ENCODE peak calls at places on chromosome 11, in five cellular contexts. One of them, this sample, is unnamed.

GRCh38 chr11:44456544-44457270 is 108.8 kb upstream of the CD82 start:
- DNase-seq in NCI-H2029: no peak
- DNase-seq in AG09309: no peak
- DNase-seq in NCI-H460: peak; percentile 18
- DNase-seq in astrocyte of the spinal cord: no peak
- DNase-seq in this sample: no peak

GRCh38 chr11:70397983-70398833 is at the start of gene CTTN:
- DNase-seq in NCI-H2029: peak; percentile 79
- DNase-seq in AG09309: no peak
- DNase-seq in astrocyte of the spinal cord: peak; percentile 88
- DNase-seq in NCI-H460: peak; percentile 63
- DNase-seq in this sample: peak; percentile 74

GRCh38 chr11:113506893-113507292 is 31.7 kb upstream of the DRD2 start:
- DNase-seq in NCI-H460: no peak
- DNase-seq in AG09309: no peak
- DNase-seq in NCI-H2029: no peak
- DNase-seq in astrocyte of the spinal cord: no peak
- DNase-seq in this sample: no peak

GRCh38 chr11:77101043-77101537 is 1.6 kb upstream of the OMP start:
- DNase-seq in AG09309: no peak
- DNase-seq in NCI-H460: peak; percentile 8
- DNase-seq in NCI-H2029: no peak
- DNase-seq in astrocyte of the spinal cord: peak; percentile 20
- DNase-seq in this sample: no peak

GRCh38 chr11:132312161-132312560 is 941.7 kb downstream of the NTM start:
- DNase-seq in astrocyte of the spinal cord: peak; percentile 82
- DNase-seq in AG09309: peak; percentile 4
- DNase-seq in NCI-H460: no peak
- DNase-seq in NCI-H2029: no peak
- DNase-seq in this sample: no peak

GRCh38 chr11:71222318-71223080 is 29.9 kb downstream of the SHANK2 start:
- DNase-seq in NCI-H460: no peak
- DNase-seq in astrocyte of the spinal cord: no peak
- DNase-seq in NCI-H2029: no peak
- DNase-seq in AG09309: no peak
- DNase-seq in this sample: no peak

GRCh38 chr11:23944939-23945338 is 551.9 kb upstream of the LUZP2 start:
- DNase-seq in AG09309: no peak
- DNase-seq in astrocyte of the spinal cord: no peak
- DNase-seq in NCI-H460: no peak
- DNase-seq in NCI-H2029: no peak
- DNase-seq in this sample: no peak

GRCh38 chr11:35649984-35650383 is 12.6 kb upstream of the TRIM44 start:
- DNase-seq in NCI-H2029: no peak
- DNase-seq in AG09309: peak; percentile 37
- DNase-seq in astrocyte of the spinal cord: peak; percentile 34
- DNase-seq in NCI-H460: no peak
- DNase-seq in this sample: no peak

GRCh38 chr11:13366266-13367026 is 88.9 kb downstream of the BMAL1 start:
- DNase-seq in NCI-H460: no peak
- DNase-seq in NCI-H2029: no peak
- DNase-seq in AG09309: no peak
- DNase-seq in astrocyte of the spinal cord: no peak
- DNase-seq in this sample: no peak

GRCh38 chr11:115324569-115325432 is 179.4 kb downstream of the CADM1 start:
- DNase-seq in astrocyte of the spinal cord: peak; percentile 71
- DNase-seq in NCI-H2029: peak; percentile 66
- DNase-seq in AG09309: peak; percentile 41
- DNase-seq in NCI-H460: peak; percentile 23
- DNase-seq in this sample: peak; percentile 44

GRCh38 chr11:29328961-29329441 is 687.8 kb downstream of the KCNA4 start:
- DNase-seq in NCI-H2029: no peak
- DNase-seq in AG09309: no peak
- DNase-seq in NCI-H460: peak; percentile 65
- DNase-seq in astrocyte of the spinal cord: peak; percentile 87
- DNase-seq in this sample: no peak

GRCh38 chr11:42172441-42172840 is 713.0 kb upstream of the LRRC4C start:
- DNase-seq in NCI-H2029: no peak
- DNase-seq in NCI-H460: no peak
- DNase-seq in astrocyte of the spinal cord: no peak
- DNase-seq in AG09309: no peak
- DNase-seq in this sample: no peak

This sample was measured in GF-D8.